ENCODE peak calls at places on chromosomes 11 and 22, in six cellular contexts. J is endothelial cell of umbilical vein, M is NB4, V is ovary, X is GM12891, K is breast epithelium. B is an unnamed sample.

GRCh38 chr22:18101536-18101935 is 9.1 kb upstream of the TUBA8 start:
- DNase-seq in J (no peak), M (peak; percentile 69), V (no peak), X (no peak), K (no peak), B (no peak)

GRCh38 chr11:105000797-105001196 is 22.2 kb downstream of the CASP5 start:
- DNase-seq in J (peak; percentile 1), M (peak; percentile 62), V (no peak), X (no peak), K (no peak), B (peak; percentile 36)

GRCh38 chr11:79762271-79762935 is 321.6 kb upstream of the TENM4 start:
- DNase-seq in J (no peak), M (peak; percentile 31), V (no peak), X (no peak), K (no peak), B (no peak)

GRCh38 chr11:36719708-36720107 is 121.7 kb upstream of the RAG2 start:
- DNase-seq in J (no peak), M (no peak), V (no peak), X (no peak), K (no peak), B (no peak)

GRCh38 chr11:29326757-29327156 is 690.1 kb downstream of the KCNA4 start:
- DNase-seq in J (no peak), M (no peak), V (no peak), X (no peak), K (no peak), B (no peak)

GRCh38 chr11:32353884-32354283 is 81.5 kb downstream of the WT1 start:
- DNase-seq in J (no peak), M (no peak), V (no peak), X (no peak), K (no peak), B (no peak)

GRCh38 chr11:82507288-82507687 is 226.4 kb downstream of the FAM181B start:
- DNase-seq in J (no peak), M (no peak), V (no peak), X (no peak), K (no peak), B (no peak)

GRCh38 chr11:63682045-63682915 is 980 bp downstream of the RTN3 start:
- DNase-seq in J (peak; percentile 59), M (peak; percentile 67), V (no peak), X (no peak), K (no peak), B (peak; percentile 58)

GRCh38 chr22:49244466-49245420 is 582.9 kb downstream of the BRD1 start:
- DNase-seq in J (no peak), M (no peak), V (no peak), X (no peak), K (peak; percentile 27), B (no peak)

GRCh38 chr22:43506487-43506886 is 94.7 kb downstream of the MPPED1 start:
- DNase-seq in J (no peak), M (no peak), V (no peak), X (no peak), K (no peak), B (no peak)

GRCh38 chr11:11569936-11570491 is 51.8 kb downstream of the GALNT18 start:
- DNase-seq in J (peak; percentile 28), M (no peak), V (no peak), X (no peak), K (no peak), B (no peak)

GRCh38 chr11:111797145-111797581 is 31.0 kb upstream of the PPP2R1B start:
- DNase-seq in J (peak; percentile 53), M (peak; percentile 74), V (no peak), X (no peak), K (no peak), B (no peak)

GRCh38 chr22:27719535-27720227 is 81.9 kb downstream of the MN1 start:
- DNase-seq in J (no peak), M (peak; percentile 42), V (no peak), X (no peak), K (no peak), B (no peak)

GRCh38 chr11:90874971-90875370 is 652.1 kb upstream of the CHORDC1 start:
- DNase-seq in J (no peak), M (no peak), V (no peak), X (no peak), K (no peak), B (no peak)

GRCh38 chr22:46069518-46070214 is 80.7 kb upstream of the PPARA start:
- DNase-seq in J (peak; percentile 92), M (peak; percentile 89), V (peak; percentile 91), X (no peak), K (peak; percentile 94), B (peak; percentile 53)

GRCh38 chr11:76667271-76667818 is 3.2 kb downstream of the LRRC32 start:
- DNase-seq in J (no peak), M (no peak), V (no peak), X (no peak), K (peak; percentile 37), B (no peak)

GRCh38 chr11:32643526-32643925 is 59.9 kb downstream of the EIF3M start:
- DNase-seq in J (no peak), M (no peak), V (no peak), X (no peak), K (no peak), B (no peak)

GRCh38 chr22:36329217-36330078 is 58.3 kb downstream of the MYH9 start:
- DNase-seq in J (peak; percentile 95), M (peak; percentile 96), V (peak; percentile 52), X (no peak), K (peak; percentile 81), B (no peak)

GRCh38 chr11:3878036-3878584 is 22.6 kb downstream of the STIM1 start:
- DNase-seq in J (no peak), M (no peak), V (no peak), X (no peak), K (no peak), B (no peak)

GRCh38 chr11:32713496-32713895 is 81.0 kb downstream of the CCDC73 start:
- DNase-seq in J (no peak), M (peak; percentile 27), V (no peak), X (no peak), K (no peak), B (no peak)

GRCh38 chr11:126816655-126817054 is 183.9 kb downstream of the KIRREL3 start:
- DNase-seq in J (no peak), M (peak; percentile 23), V (no peak), X (no peak), K (no peak), B (no peak)

GRCh38 chr11:25711008-25711407 is 620.9 kb upstream of the ANO3 start:
- DNase-seq in J (no peak), M (no peak), V (no peak), X (no peak), K (no peak), B (no peak)

GRCh38 chr22:28601915-28602314 is 77.7 kb downstream of the TTC28 start:
- DNase-seq in J (no peak), M (no peak), V (no peak), X (no peak), K (no peak), B (no peak)

GRCh38 chr11:10426475-10426874 is 28.6 kb upstream of the AMPD3 start:
- DNase-seq in J (no peak), M (no peak), V (no peak), X (no peak), K (no peak), B (no peak)

GRCh38 chr22:37639070-37639760 is at the start of gene SH3BP1:
- DNase-seq in J (no peak), M (peak; percentile 82), V (peak; percentile 60), X (peak; percentile 81), K (no peak), B (peak; percentile 87)

GRCh38 chr11:60857378-60858232 is 1.9 kb upstream of the PTGDR2 start:
- DNase-seq in J (no peak), M (no peak), V (no peak), X (no peak), K (no peak), B (peak; percentile 7)

GRCh38 chr11:35619030-35619753 is 932 bp downstream of the FJX1 start:
- DNase-seq in J (peak; percentile 69), M (no peak), V (peak; percentile 41), X (peak; percentile 45), K (no peak), B (no peak)

GRCh38 chr11:62710001-62710345 is 2.5 kb downstream of the GNG3 start:
- DNase-seq in J (no peak), M (peak; percentile 27), V (no peak), X (no peak), K (no peak), B (peak; percentile 57)

GRCh38 chr11:80165763-80166162 is 724.9 kb upstream of the TENM4 start:
- DNase-seq in J (no peak), M (no peak), V (no peak), X (no peak), K (no peak), B (no peak)

GRCh38 chr11:43969543-43969942 is 27.1 kb downstream of the C11orf96 start:
- DNase-seq in J (no peak), M (no peak), V (no peak), X (no peak), K (no peak), B (no peak)

GRCh38 chr11:556175-556699 is 4.3 kb downstream of the LMNTD2 start:
- DNase-seq in J (no peak), M (no peak), V (no peak), X (no peak), K (no peak), B (no peak)
- TF ChIP-seq POLR2A in J (no peak), M (no peak), V (no peak), X (no peak), K (no peak), B (no peak)

DNA sequence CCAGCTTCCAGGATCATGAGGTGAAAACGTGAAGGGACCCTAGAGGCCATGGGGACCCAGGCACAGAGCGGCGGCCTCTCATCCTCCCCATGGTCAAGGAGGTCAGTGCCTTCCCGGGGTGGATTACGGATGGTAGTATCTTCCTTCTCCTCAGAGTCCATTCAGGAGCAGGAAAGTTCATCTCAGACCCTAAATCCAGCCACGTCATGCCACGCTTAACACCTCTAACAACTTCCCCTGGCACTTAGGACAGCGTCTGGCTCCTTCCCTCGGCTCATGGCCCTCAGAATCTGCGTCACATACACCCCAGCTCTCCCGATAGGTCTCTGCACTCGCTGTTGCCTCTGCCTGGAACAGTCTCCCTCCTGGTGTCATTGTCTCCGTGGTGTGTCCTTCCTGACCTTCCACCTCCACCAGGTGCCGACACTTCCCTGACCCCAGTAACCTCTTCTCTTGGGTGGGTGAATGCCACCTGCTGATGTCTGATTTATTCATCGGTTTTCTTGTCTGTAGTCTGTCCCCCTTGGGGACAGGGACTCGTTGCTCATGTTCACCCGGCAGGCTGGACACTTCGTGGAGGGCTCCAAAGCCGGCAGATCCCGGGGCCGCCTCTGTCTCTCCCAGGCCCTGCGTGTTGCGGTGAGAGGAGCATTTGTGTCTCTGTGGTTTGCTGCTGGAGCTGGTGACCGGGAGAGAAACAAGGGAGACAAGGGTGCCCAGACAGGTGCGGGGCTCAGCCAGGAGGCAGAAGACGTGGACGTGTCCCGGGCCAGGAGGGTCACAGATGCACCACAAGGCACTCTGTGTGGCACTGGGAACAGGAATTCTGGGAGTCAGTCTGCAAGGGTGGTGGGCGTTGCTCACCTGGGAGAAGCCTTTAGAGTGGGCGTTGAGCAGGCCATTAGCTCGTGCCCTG is 1.4 kb downstream of the MYEOV start:
- DNase-seq in J (no peak), M (no peak), V (no peak), X (no peak), K (no peak), B (no peak)
- TF ChIP-seq POLR2A in J (no peak), M (no peak), V (no peak), X (no peak), K (no peak), B (no peak)

GRCh38 chr11:8267831-8268529 is 4.3 kb upstream of the LMO1 start:
- DNase-seq in J (no peak), M (no peak), V (no peak), X (no peak), K (peak; percentile 46), B (peak; percentile 45)
- TF ChIP-seq POLR2A in J (no peak), M (no peak), V (no peak), X (no peak), K (no peak), B (no peak)

GRCh38 chr11:86473991-86474833 is 99.5 kb downstream of the CCDC81 start:
- DNase-seq in J (peak; percentile 68), M (no peak), V (no peak), X (no peak), K (no peak), B (no peak)
- TF ChIP-seq POLR2A in J (no peak), M (no peak), V (no peak), X (no peak), K (no peak), B (no peak)